ENCODE peak calls at places on chromosomes 16 and 17, in seven cellular contexts. Y, I, Q, M, F, X and Z are unnamed samples.

GRCh38 chr17:82396601-82397435 is 21.3 kb upstream of the HEXD start:
- DNase-seq in Y (no peak), I (no peak), Q (peak), M (peak), F (no peak), X (no peak), Z (no peak)

GRCh38 chr17:2796164-2797140 is at the start of gene RAP1GAP2:
- DNase-seq in Y (peak), I (peak), Q (peak), M (no peak), F (peak), X (peak), Z (no peak)

GRCh38 chr16:89862732-89863131 is 10.7 kb upstream of the TCF25 start:
- DNase-seq in Y (no peak), I (no peak), Q (no peak), M (no peak), F (no peak), X (no peak), Z (no peak)

GRCh38 chr16:23351360-23351759 is 49.3 kb downstream of the SCNN1B start:
- DNase-seq in Y (no peak), I (no peak), Q (no peak), M (no peak), F (no peak), X (no peak), Z (no peak)

GRCh38 chr17:33494156-33494555 is 201.1 kb upstream of the ASIC2 start:
- DNase-seq in Y (no peak), I (no peak), Q (no peak), M (no peak), F (no peak), X (no peak), Z (no peak)

GRCh38 chr16:22369221-22369811 is 5.1 kb downstream of the CDR2 start:
- DNase-seq in Y (peak), I (no peak), Q (no peak), M (no peak), F (no peak), X (no peak), Z (no peak)

GRCh38 chr16:2698996-2699750 is 16.9 kb downstream of the KCTD5 start:
- DNase-seq in Y (no peak), I (no peak), Q (no peak), M (no peak), F (no peak), X (no peak), Z (no peak)

GRCh38 chr16:22641030-22641671 is 130.5 kb downstream of the NPIPB5 start:
- DNase-seq in Y (no peak), I (no peak), Q (no peak), M (no peak), F (no peak), X (peak), Z (no peak)

GRCh38 chr16:2817496-2818277 is 650 bp downstream of the PRSS21 start:
- DNase-seq in Y (no peak), I (no peak), Q (no peak), M (no peak), F (no peak), X (no peak), Z (no peak)

GRCh38 chr17:51085150-51085805 is 35.4 kb downstream of the SPAG9 start:
- DNase-seq in Y (no peak), I (no peak), Q (no peak), M (no peak), F (no peak), X (no peak), Z (no peak)

GRCh38 chr16:57628008-57628781 is at the start of gene ADGRG1:
- DNase-seq in Y (peak), I (peak), Q (peak), M (peak), F (peak), X (peak), Z (peak)

GRCh38 chr17:80109713-80110446 is 8.5 kb downstream of the GAA start:
- DNase-seq in Y (no peak), I (no peak), Q (peak), M (no peak), F (no peak), X (no peak), Z (no peak)

DNA sequence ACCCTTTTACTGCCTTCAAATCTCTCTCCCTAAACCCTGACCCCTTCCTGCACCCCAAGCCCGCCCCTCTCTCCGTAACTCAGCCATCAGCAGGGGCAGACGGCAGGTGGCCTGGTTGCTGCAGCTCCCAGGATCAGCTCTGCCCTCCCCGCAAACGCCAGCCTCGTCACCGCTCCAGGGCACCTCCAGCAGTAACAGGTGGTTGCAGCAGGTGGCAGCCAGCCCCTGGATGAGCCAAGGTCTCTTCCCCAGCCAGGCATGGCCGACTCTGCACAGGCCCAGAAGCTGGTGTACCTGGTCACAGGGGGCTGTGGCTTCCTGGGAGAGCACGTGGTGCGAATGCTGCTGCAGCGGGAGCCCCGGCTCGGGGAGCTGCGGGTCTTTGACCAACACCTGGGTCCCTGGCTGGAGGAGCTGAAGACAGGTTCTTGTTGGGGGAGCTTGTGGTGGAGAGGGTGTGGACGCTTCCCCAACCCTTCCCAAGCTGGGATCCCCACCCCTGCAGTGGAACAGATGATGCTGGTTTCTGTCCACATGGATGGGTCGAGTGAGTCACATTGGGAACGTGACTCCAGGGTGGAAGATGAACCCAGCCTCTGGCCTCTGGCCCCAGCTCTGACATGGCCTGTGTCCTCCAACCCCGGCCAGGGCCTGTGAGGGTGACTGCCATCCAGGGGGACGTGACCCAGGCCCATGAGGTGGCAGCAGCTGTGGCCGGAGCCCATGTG is 558 bp downstream of the HSD3B7 start:
- DNase-seq in Y (no peak), I (no peak), Q (peak), M (no peak), F (peak), X (peak), Z (no peak)
- TF ChIP-seq CTCF in Y (no peak), I (no peak), Q (no peak), M (no peak), F (no peak), X (no peak), Z (no peak)

GRCh38 chr17:61393904-61394629 is 5.6 kb upstream of the TBX2 start:
- DNase-seq in Y (no peak), I (no peak), Q (no peak), M (no peak), F (no peak), X (no peak), Z (no peak)
- TF ChIP-seq CTCF in Y (no peak), I (no peak), Q (no peak), M (no peak), F (no peak), X (no peak), Z (no peak)

GRCh38 chr16:715448-716249 is 731 bp downstream of the METRN start:
- DNase-seq in Y (no peak), I (no peak), Q (no peak), M (no peak), F (no peak), X (peak), Z (no peak)
- TF ChIP-seq CTCF in Y (peak), I (no peak), Q (no peak), M (no peak), F (no peak), X (no peak), Z (no peak)

DNA sequence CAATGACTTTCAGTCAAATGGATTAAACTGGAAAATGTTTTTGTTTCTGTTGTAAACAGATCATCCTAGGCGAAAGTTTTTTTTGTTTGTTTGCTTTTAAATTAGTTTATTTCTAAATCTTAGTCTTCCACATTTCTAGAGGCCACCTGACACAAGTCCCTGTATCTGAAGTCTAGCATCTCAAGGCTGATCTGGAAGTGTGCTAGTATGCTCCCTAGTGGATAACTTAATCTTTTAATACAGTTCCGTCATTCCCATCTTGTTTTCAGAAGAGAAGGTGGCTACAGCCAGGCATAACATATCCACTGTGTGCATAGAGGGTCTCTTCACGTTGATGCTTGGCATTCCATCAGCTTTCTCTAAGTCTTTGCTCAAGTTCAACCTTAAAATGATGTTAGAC is 7.6 kb downstream of the IFT20 start:
- DNase-seq in Y (no peak), I (no peak), Q (no peak), M (no peak), F (no peak), X (no peak), Z (no peak)
- TF ChIP-seq CTCF in Y (no peak), I (no peak), Q (no peak), M (no peak), F (no peak), X (no peak), Z (no peak)

GRCh38 chr16:80802129-80802528 is 2.3 kb downstream of the CDYL2 start:
- DNase-seq in Y (no peak), I (no peak), Q (no peak), M (no peak), F (no peak), X (no peak), Z (no peak)

GRCh38 chr16:80802902-80803301 is 1.5 kb downstream of the CDYL2 start:
- DNase-seq in Y (no peak), I (no peak), Q (no peak), M (no peak), F (no peak), X (no peak), Z (no peak)

GRCh38 chr16:80804061-80804450 is 342 bp downstream of the CDYL2 start:
- DNase-seq in Y (peak), I (peak), Q (no peak), M (peak), F (no peak), X (peak), Z (no peak)

GRCh38 chr16:80804451-80805383 is at the start of gene CDYL2:
- DNase-seq in Y (no peak), I (peak), Q (no peak), M (no peak), F (peak), X (peak), Z (no peak)

GRCh38 chr16:80803341-80804060 is 897 bp downstream of the CDYL2 start:
- DNase-seq in Y (no peak), I (peak), Q (no peak), M (no peak), F (peak), X (no peak), Z (no peak)
- TF ChIP-seq CTCF in Y (peak), I (peak), Q (no peak), M (peak), F (no peak), X (peak), Z (no peak)